ENCODE peak calls at places on chromosomes 4 and X, in nine cellular contexts. One of them, this sample, is unnamed. For H3K9me3, the result is how much of the 10 kb centered on the place peaks cover.

GRCh38 chrX:123878177-123878576 is 18.3 kb downstream of the XIAP start:
- DNase-seq in CD8-positive, alpha-beta T cell: no peak
- DNase-seq in mammary epithelial cell: no peak
- DNase-seq in transverse colon: no peak
- DNase-seq in mucosa of descending colon: no peak
- DNase-seq in A549: no peak
- DNase-seq in pancreas: no peak
- DNase-seq in left lung: no peak
- DNase-seq in astrocyte: no peak
- DNase-seq in this sample: no peak

GRCh38 chr4:117478702-117479101 is 393.3 kb upstream of the TRAM1L1 start:
- DNase-seq in CD8-positive, alpha-beta T cell: no peak
- DNase-seq in transverse colon: no peak
- DNase-seq in mammary epithelial cell: peak
- DNase-seq in left lung: no peak
- DNase-seq in pancreas: no peak
- DNase-seq in mucosa of descending colon: no peak
- DNase-seq in A549: no peak
- DNase-seq in astrocyte: peak
- DNase-seq in this sample: no peak

GRCh38 chrX:149877157-149877556 is 3.8 kb upstream of the MAGEA8 start:
- DNase-seq in transverse colon: no peak
- DNase-seq in mammary epithelial cell: no peak
- DNase-seq in pancreas: no peak
- DNase-seq in CD8-positive, alpha-beta T cell: no peak
- DNase-seq in left lung: no peak
- DNase-seq in astrocyte: no peak
- DNase-seq in A549: no peak
- DNase-seq in mucosa of descending colon: no peak
- DNase-seq in this sample: no peak

GRCh38 chr4:77047037-77047436 is 28.8 kb downstream of the CCNI start:
- DNase-seq in left lung: no peak
- DNase-seq in A549: peak
- DNase-seq in astrocyte: no peak
- DNase-seq in mammary epithelial cell: no peak
- DNase-seq in pancreas: no peak
- DNase-seq in transverse colon: no peak
- DNase-seq in mucosa of descending colon: no peak
- DNase-seq in CD8-positive, alpha-beta T cell: no peak
- DNase-seq in this sample: no peak

GRCh38 chr4:63717384-63717783 is 691.9 kb downstream of the TECRL start:
- DNase-seq in astrocyte: no peak
- DNase-seq in left lung: no peak
- DNase-seq in mucosa of descending colon: no peak
- DNase-seq in mammary epithelial cell: no peak
- DNase-seq in A549: peak
- DNase-seq in pancreas: no peak
- DNase-seq in CD8-positive, alpha-beta T cell: no peak
- DNase-seq in transverse colon: no peak
- DNase-seq in this sample: no peak

GRCh38 chrX:141468940-141469339 is 115.6 kb downstream of the SPANXA1 start:
- DNase-seq in mucosa of descending colon: no peak
- DNase-seq in left lung: no peak
- DNase-seq in A549: no peak
- DNase-seq in mammary epithelial cell: peak
- DNase-seq in astrocyte: peak
- DNase-seq in transverse colon: no peak
- DNase-seq in pancreas: no peak
- DNase-seq in CD8-positive, alpha-beta T cell: no peak
- DNase-seq in this sample: no peak

GRCh38 chrX:13387656-13388421 is 68.0 kb upstream of the ATXN3L start:
- DNase-seq in mucosa of descending colon: no peak
- DNase-seq in left lung: no peak
- DNase-seq in A549: no peak
- DNase-seq in CD8-positive, alpha-beta T cell: no peak
- DNase-seq in mammary epithelial cell: peak
- DNase-seq in astrocyte: peak
- DNase-seq in transverse colon: no peak
- DNase-seq in pancreas: no peak
- DNase-seq in this sample: no peak

GRCh38 chr4:25356068-25356467 is 21.0 kb upstream of the ANAPC4 start:
- DNase-seq in pancreas: no peak
- DNase-seq in mucosa of descending colon: no peak
- DNase-seq in left lung: no peak
- DNase-seq in astrocyte: no peak
- DNase-seq in A549: no peak
- DNase-seq in mammary epithelial cell: no peak
- DNase-seq in transverse colon: no peak
- DNase-seq in CD8-positive, alpha-beta T cell: no peak
- DNase-seq in this sample: no peak

GRCh38 chrX:153725039-153725831 is 579 bp downstream of the ABCD1 start:
- DNase-seq in astrocyte: no peak
- DNase-seq in A549: no peak
- DNase-seq in mucosa of descending colon: no peak
- DNase-seq in left lung: no peak
- DNase-seq in transverse colon: no peak
- DNase-seq in CD8-positive, alpha-beta T cell: no peak
- DNase-seq in mammary epithelial cell: no peak
- DNase-seq in pancreas: no peak
- DNase-seq in this sample: no peak

GRCh38 chr4:169103966-169104412 is 93.9 kb upstream of the CBR4 start:
- DNase-seq in mammary epithelial cell: peak
- DNase-seq in CD8-positive, alpha-beta T cell: no peak
- DNase-seq in left lung: no peak
- DNase-seq in pancreas: no peak
- DNase-seq in astrocyte: no peak
- DNase-seq in transverse colon: no peak
- DNase-seq in mucosa of descending colon: no peak
- DNase-seq in A549: no peak
- DNase-seq in this sample: no peak

GRCh38 chrX:139971394-139971749 is 6.1 kb upstream of the CXorf66 start:
- DNase-seq in mammary epithelial cell: no peak
- DNase-seq in mucosa of descending colon: no peak
- DNase-seq in A549: no peak
- DNase-seq in pancreas: no peak
- DNase-seq in left lung: no peak
- DNase-seq in astrocyte: no peak
- DNase-seq in CD8-positive, alpha-beta T cell: no peak
- DNase-seq in transverse colon: no peak
- DNase-seq in this sample: no peak

GRCh38 chr4:54837576-54838140 is 179.9 kb downstream of the KIT start:
- DNase-seq in CD8-positive, alpha-beta T cell: no peak
- DNase-seq in mucosa of descending colon: no peak
- DNase-seq in transverse colon: no peak
- DNase-seq in left lung: no peak
- DNase-seq in astrocyte: no peak
- DNase-seq in A549: no peak
- DNase-seq in pancreas: no peak
- DNase-seq in mammary epithelial cell: peak
- DNase-seq in this sample: no peak

DNA sequence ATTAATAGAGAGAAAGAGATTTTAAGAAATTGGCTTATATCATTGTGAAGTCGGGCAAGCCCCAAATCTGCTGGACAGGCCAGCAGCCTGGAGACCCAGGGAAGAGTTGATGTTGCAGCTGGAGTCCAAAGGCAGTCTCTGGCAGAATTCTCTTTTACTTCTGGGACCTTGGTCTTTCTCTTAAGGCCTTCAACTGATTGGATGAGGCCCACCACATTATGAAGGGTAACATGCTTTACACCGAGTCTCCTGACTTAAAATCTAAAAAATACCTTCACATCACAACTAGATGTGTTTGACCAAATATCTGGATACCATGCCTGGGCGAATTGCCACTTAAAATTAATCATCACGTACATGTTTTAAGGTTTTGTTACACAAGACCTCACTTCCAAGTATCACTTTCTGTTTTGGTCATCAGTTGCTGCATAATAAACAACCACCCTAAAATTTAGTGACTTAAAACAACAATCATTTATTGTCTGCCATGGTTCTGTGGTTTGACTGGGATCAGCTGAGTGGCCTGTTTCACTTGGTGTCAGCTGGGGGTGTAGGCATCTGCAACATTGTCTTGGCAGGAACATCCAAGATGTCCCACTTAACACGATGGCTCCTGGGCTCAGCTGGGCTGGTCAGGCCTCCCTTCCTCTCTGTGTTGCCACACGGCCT is 3.4 kb downstream of the CD38 start:
- DNase-seq in left lung: no peak
- DNase-seq in CD8-positive, alpha-beta T cell: no peak
- DNase-seq in mammary epithelial cell: peak
- DNase-seq in astrocyte: no peak
- DNase-seq in pancreas: no peak
- DNase-seq in A549: no peak
- DNase-seq in transverse colon: peak
- DNase-seq in mucosa of descending colon: no peak
- DNase-seq in this sample: no peak
- H3K9me3 ChIP-seq in left lung: under half
- H3K9me3 ChIP-seq in CD8-positive, alpha-beta T cell: under half
- H3K9me3 ChIP-seq in mammary epithelial cell: under half
- H3K9me3 ChIP-seq in astrocyte: under half
- H3K9me3 ChIP-seq in pancreas: under half
- H3K9me3 ChIP-seq in A549: under half
- H3K9me3 ChIP-seq in transverse colon: under half
- H3K9me3 ChIP-seq in mucosa of descending colon: under half
- H3K9me3 ChIP-seq in this sample: under half

GRCh38 chr4:139625487-139625886 is 40.1 kb upstream of the MGST2 start:
- DNase-seq in pancreas: no peak
- DNase-seq in transverse colon: no peak
- DNase-seq in CD8-positive, alpha-beta T cell: no peak
- DNase-seq in left lung: no peak
- DNase-seq in A549: no peak
- DNase-seq in mucosa of descending colon: no peak
- DNase-seq in mammary epithelial cell: no peak
- DNase-seq in astrocyte: no peak
- DNase-seq in this sample: no peak

GRCh38 chr4:139622856-139623255 is 42.8 kb upstream of the MGST2 start:
- DNase-seq in astrocyte: no peak
- DNase-seq in CD8-positive, alpha-beta T cell: no peak
- DNase-seq in pancreas: no peak
- DNase-seq in mucosa of descending colon: no peak
- DNase-seq in left lung: no peak
- DNase-seq in transverse colon: no peak
- DNase-seq in A549: no peak
- DNase-seq in mammary epithelial cell: no peak
- DNase-seq in this sample: no peak

GRCh38 chr4:139617702-139618490 is 47.7 kb upstream of the MGST2 start:
- DNase-seq in CD8-positive, alpha-beta T cell: no peak
- DNase-seq in A549: no peak
- DNase-seq in transverse colon: no peak
- DNase-seq in pancreas: no peak
- DNase-seq in left lung: no peak
- DNase-seq in astrocyte: no peak
- DNase-seq in mucosa of descending colon: no peak
- DNase-seq in mammary epithelial cell: no peak
- DNase-seq in this sample: no peak

GRCh38 chr4:139624441-139625130 is 41.0 kb upstream of the MGST2 start:
- DNase-seq in A549: no peak
- DNase-seq in left lung: no peak
- DNase-seq in transverse colon: no peak
- DNase-seq in CD8-positive, alpha-beta T cell: no peak
- DNase-seq in pancreas: no peak
- DNase-seq in mucosa of descending colon: no peak
- DNase-seq in mammary epithelial cell: no peak
- DNase-seq in astrocyte: no peak
- DNase-seq in this sample: peak

DNA sequence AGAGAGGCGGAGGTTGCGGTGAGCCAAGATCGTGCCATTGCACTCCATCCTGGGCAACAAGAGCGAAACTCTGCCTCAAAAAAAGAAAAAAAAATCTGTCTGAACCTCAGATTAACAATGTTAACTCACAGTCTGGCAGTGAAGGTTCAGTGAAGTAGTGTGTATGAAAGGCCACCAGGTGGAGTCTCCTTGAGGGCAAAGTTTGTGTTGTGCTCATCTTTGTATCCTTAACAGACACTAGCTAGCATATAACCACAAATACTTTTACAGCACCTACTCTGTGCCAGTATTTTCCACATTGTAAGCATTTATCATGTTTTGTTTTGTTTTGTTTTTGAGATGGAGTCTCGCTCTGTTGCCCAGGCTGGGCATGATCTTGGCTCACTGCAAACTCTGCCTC is 46.0 kb upstream of the MGST2 start:
- DNase-seq in mammary epithelial cell: peak
- DNase-seq in CD8-positive, alpha-beta T cell: no peak
- DNase-seq in pancreas: no peak
- DNase-seq in mucosa of descending colon: no peak
- DNase-seq in astrocyte: no peak
- DNase-seq in left lung: no peak
- DNase-seq in transverse colon: no peak
- DNase-seq in A549: no peak
- DNase-seq in this sample: no peak
- TF ChIP-seq CTCF in mammary epithelial cell: peak
- TF ChIP-seq CTCF in CD8-positive, alpha-beta T cell: no peak
- TF ChIP-seq CTCF in pancreas: peak
- TF ChIP-seq CTCF in mucosa of descending colon: no peak
- TF ChIP-seq CTCF in astrocyte: peak
- TF ChIP-seq CTCF in left lung: peak
- TF ChIP-seq CTCF in transverse colon: peak
- TF ChIP-seq CTCF in A549: peak
- TF ChIP-seq CTCF in this sample: peak

GRCh38 chr4:106083065-106083464 is 187.8 kb downstream of the NPNT start:
- DNase-seq in mucosa of descending colon: no peak
- DNase-seq in left lung: no peak
- DNase-seq in astrocyte: no peak
- DNase-seq in CD8-positive, alpha-beta T cell: no peak
- DNase-seq in pancreas: no peak
- DNase-seq in transverse colon: no peak
- DNase-seq in A549: no peak
- DNase-seq in mammary epithelial cell: no peak
- DNase-seq in this sample: no peak
- H3K9me3 ChIP-seq in mucosa of descending colon: under half
- H3K9me3 ChIP-seq in left lung: under half
- H3K9me3 ChIP-seq in astrocyte: under half
- H3K9me3 ChIP-seq in CD8-positive, alpha-beta T cell: under half
- H3K9me3 ChIP-seq in pancreas: under half
- H3K9me3 ChIP-seq in transverse colon: under half
- H3K9me3 ChIP-seq in A549: under half
- H3K9me3 ChIP-seq in mammary epithelial cell: under half
- H3K9me3 ChIP-seq in this sample: under half

DNA sequence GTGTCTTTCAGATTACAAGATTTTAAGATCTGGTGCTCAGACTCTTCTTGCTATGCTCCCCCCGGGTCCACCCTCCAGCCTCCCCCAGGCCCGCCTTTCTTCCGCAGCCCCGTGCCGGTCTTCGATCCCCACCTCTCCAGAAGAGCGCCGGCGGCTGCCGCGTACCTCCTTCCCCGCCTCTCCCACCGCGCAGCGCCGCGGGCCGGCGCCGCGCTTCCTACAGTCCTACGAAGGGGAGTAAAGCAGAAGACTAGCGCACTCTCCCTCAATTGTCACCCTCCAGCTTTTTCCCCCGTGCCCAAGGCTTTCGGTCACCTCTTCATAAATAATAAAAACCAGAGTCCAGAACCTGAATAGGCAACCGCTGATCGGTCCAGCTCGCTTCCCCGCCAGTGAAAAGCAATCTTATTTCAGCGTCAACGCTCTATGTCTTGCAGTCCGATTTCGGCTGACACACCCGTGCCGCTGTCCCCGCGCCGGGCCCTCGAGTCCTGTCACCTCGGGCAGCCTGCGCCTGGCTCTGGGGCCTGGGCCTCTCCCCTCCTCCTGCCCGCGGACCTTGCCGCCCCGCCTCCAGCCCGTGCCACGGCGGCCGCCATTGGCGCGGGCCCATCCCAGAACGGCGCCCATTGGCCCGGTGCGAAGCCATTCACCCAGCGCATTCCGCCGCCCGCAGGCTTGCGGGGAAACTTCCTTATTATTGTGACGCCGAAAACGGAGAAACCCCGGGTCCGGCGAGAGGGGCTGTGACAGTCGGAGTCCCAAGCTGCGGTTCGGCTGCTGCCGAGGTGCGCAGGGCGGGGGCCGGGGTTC is at the start of gene HERC3:
- DNase-seq in astrocyte: peak
- DNase-seq in left lung: peak
- DNase-seq in transverse colon: peak
- DNase-seq in mucosa of descending colon: peak
- DNase-seq in pancreas: peak
- DNase-seq in CD8-positive, alpha-beta T cell: peak
- DNase-seq in mammary epithelial cell: peak
- DNase-seq in A549: peak
- DNase-seq in this sample: peak
- TF ChIP-seq CTCF in astrocyte: no peak
- TF ChIP-seq CTCF in left lung: no peak
- TF ChIP-seq CTCF in transverse colon: no peak
- TF ChIP-seq CTCF in mucosa of descending colon: no peak
- TF ChIP-seq CTCF in pancreas: no peak
- TF ChIP-seq CTCF in CD8-positive, alpha-beta T cell: no peak
- TF ChIP-seq CTCF in mammary epithelial cell: no peak
- TF ChIP-seq CTCF in A549: no peak
- TF ChIP-seq CTCF in this sample: no peak